ENCODE peak calls at places on chromosomes 5 and 9, in five cellular contexts. B is IMR-90; J is activated naive CD4-positive, alpha-beta T cell; M is fibroblast of mammary gland; R is epithelial cell of proximal tubule. F is an unnamed sample.

GRCh38 chr5:176541338-176542134 is 4.3 kb upstream of the RNF44 start:
- DNase-seq in M (no peak), J (peak; percentile 67), B (no peak), R (no peak), F (no peak)

GRCh38 chr9:33233659-33234335 is 6.2 kb upstream of the SPINK4 start:
- DNase-seq in J (no peak), B (peak; percentile 99), R (peak; percentile 89), M (peak; percentile 98), F (no peak)

GRCh38 chr5:148979104-148979723 is 83.6 kb downstream of the SH3TC2 start:
- DNase-seq in B (no peak), J (no peak), R (no peak), M (no peak), F (no peak)

GRCh38 chr5:113612060-113612496 is 98.6 kb downstream of the YTHDC2 start:
- DNase-seq in B (peak; percentile 51), M (peak; percentile 47), R (no peak), J (no peak), F (peak; percentile 31)

GRCh38 chr5:172568308-172568923 is 72.6 kb upstream of the NEURL1B start:
- DNase-seq in M (no peak), B (no peak), R (no peak), J (no peak), F (no peak)

GRCh38 chr9:811101-811531 is 30.4 kb upstream of the DMRT1 start:
- DNase-seq in B (peak; percentile 60), M (peak; percentile 18), R (no peak), J (no peak), F (no peak)

GRCh38 chr5:133048993-133049725 is 2.7 kb upstream of the HSPA4 start:
- DNase-seq in J (no peak), B (peak; percentile 33), R (no peak), M (no peak), F (no peak)

GRCh38 chr5:15794117-15794985 is 294.4 kb downstream of the FBXL7 start:
- DNase-seq in B (peak; percentile 24), R (no peak), J (no peak), M (peak; percentile 34), F (no peak)

GRCh38 chr5:95644351-95645042 is 2.1 kb upstream of the RFESD start:
- DNase-seq in B (peak; percentile 65), M (peak; percentile 67), J (peak; percentile 17), R (no peak), F (no peak)

GRCh38 chr9:35051069-35051967 is 21.1 kb downstream of the VCP start:
- DNase-seq in J (peak; percentile 24), M (peak; percentile 63), B (peak; percentile 57), R (no peak), F (no peak)

GRCh38 chr5:125198270-125198974 is 452.0 kb upstream of the ZNF608 start:
- DNase-seq in J (no peak), M (peak; percentile 81), B (peak; percentile 84), R (no peak), F (peak; percentile 7)

GRCh38 chr5:17405976-17406876 is 91.8 kb upstream of the TAF11L2 start:
- DNase-seq in J (no peak), B (peak; percentile 25), R (no peak), M (peak; percentile 68), F (no peak)

GRCh38 chr5:127056896-127057295 is 16.4 kb downstream of the C5orf63 start:
- DNase-seq in M (no peak), J (no peak), R (no peak), B (no peak), F (no peak)

GRCh38 chr5:97979740-97980139 is 793.7 kb upstream of the RGMB start:
- DNase-seq in B (peak; percentile 77), M (peak; percentile 58), J (no peak), R (no peak), F (no peak)

F was measured in frontal cortex.